ENCODE peak calls at places on chromosomes 5 and 9, in six cellular contexts. B is mammary epithelial cell, T is SK-N-MC, S is MM.1S, M is astrocyte, X is fibroblast of lung. U is an unnamed sample.

GRCh38 chr5:158174918-158175663 is 316.1 kb upstream of the CLINT1 start:
- DNase-seq in B (peak; percentile 23), T (peak; percentile 47), S (peak; percentile 68), M (peak; percentile 29), X (peak; percentile 78), U (peak; percentile 90)

GRCh38 chr5:115209279-115209678 is 39.6 kb upstream of the TRIM36 start:
- DNase-seq in B (no peak), T (no peak), S (peak; percentile 96), M (peak; percentile 39), X (peak; percentile 50), U (no peak)

GRCh38 chr5:43171926-43172325 is 20.1 kb upstream of the NIM1K start:
- DNase-seq in B (no peak), T (no peak), S (no peak), M (no peak), X (no peak), U (no peak)

GRCh38 chr9:126861707-126862460 is 1.4 kb downstream of the ZBTB34 start:
- DNase-seq in B (peak; percentile 20), T (peak; percentile 22), S (no peak), M (no peak), X (peak; percentile 81), U (peak; percentile 10)

GRCh38 chr5:126052120-126052519 is 371.1 kb upstream of the GRAMD2B start:
- DNase-seq in B (no peak), T (no peak), S (no peak), M (no peak), X (peak; percentile 24), U (no peak)

GRCh38 chr9:109264865-109265532 is 55.9 kb downstream of the EPB41L4B start:
- DNase-seq in B (no peak), T (no peak), S (no peak), M (no peak), X (no peak), U (peak; percentile 47)

GRCh38 chr9:129414377-129415021 is 206.4 kb downstream of the C9orf50 start:
- DNase-seq in B (peak; percentile 7), T (no peak), S (no peak), M (peak; percentile 23), X (peak; percentile 61), U (no peak)

GRCh38 chr9:138025417-138025816 is 147.8 kb downstream of the CACNA1B start:
- DNase-seq in B (no peak), T (no peak), S (no peak), M (no peak), X (no peak), U (no peak)

GRCh38 chr9:1759901-1760300 is 255.2 kb upstream of the SMARCA2 start:
- DNase-seq in B (peak; percentile 12), T (no peak), S (peak; percentile 27), M (no peak), X (no peak), U (peak; percentile 16)

GRCh38 chr5:107284822-107285510 is 385.8 kb downstream of the EFNA5 start:
- DNase-seq in B (peak; percentile 98), T (no peak), S (no peak), M (peak; percentile 86), X (no peak), U (peak; percentile 85)

GRCh38 chr9:121225240-121225639 is 23.6 kb upstream of the RAB14 start:
- DNase-seq in B (no peak), T (no peak), S (no peak), M (no peak), X (no peak), U (no peak)

GRCh38 chr9:96136992-96137665 is 164.8 kb downstream of the HSD17B3 start:
- DNase-seq in B (no peak), T (no peak), S (peak; percentile 92), M (peak; percentile 41), X (peak; percentile 91), U (no peak)

GRCh38 chr9:127966416-127967150 is 14.2 kb downstream of the EEIG1 start:
- DNase-seq in B (no peak), T (no peak), S (no peak), M (no peak), X (no peak), U (no peak)

GRCh38 chr9:131095666-131096489 is 453 bp upstream of the AIF1L start:
- DNase-seq in B (no peak), T (no peak), S (no peak), M (no peak), X (no peak), U (peak; percentile 34)

GRCh38 chr9:32884482-32884881 is 101.1 kb downstream of the TMEM215 start:
- DNase-seq in B (no peak), T (no peak), S (no peak), M (no peak), X (no peak), U (no peak)

GRCh38 chr9:87792831-87793288 is 66.9 kb downstream of the CTSL start:
- DNase-seq in B (peak; percentile 55), T (no peak), S (peak; percentile 77), M (peak; percentile 65), X (peak; percentile 94), U (peak; percentile 48)

DNA sequence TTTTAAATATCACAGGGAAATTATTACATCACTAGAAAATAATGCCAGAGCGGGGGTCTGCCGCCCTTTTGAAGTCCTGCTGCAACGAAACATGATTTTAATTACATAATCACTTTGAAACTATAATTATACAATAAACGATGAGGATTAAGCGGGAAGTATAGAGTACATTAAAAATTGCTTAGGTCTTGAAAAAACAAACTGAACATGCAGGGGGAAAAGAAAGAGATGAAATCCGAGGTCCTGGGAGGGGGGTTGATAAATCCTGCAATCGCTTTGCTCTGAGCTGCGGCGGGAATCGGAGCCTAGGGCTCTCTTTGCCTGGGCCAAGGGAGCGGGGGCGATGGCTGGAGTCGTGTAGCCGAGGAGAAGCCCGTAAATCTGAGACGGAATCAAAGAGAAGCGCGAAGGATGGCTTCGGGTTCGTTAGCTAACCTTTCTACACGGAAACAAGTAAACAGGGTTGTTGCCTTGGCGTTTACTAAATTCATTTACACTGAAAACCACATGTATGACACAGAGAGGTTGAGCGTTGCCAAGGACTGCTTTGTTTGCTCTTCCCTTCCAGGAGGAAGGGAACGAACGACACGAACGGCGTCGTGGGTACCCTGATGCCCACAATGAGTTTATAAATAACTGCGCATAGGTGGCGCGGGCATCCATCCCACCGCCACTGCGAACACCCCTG is 127.7 kb downstream of the TMEM174 start:
- DNase-seq in B (no peak), T (no peak), S (no peak), M (no peak), X (peak; percentile 43), U (peak; percentile 57)
- TF ChIP-seq EZH2 in B (peak; percentile 83), T (no peak), S (no peak), M (peak; percentile 45), X (peak; percentile 81), U (no peak)

GRCh38 chr9:124779368-124780059 is 2.6 kb downstream of the OLFML2A start:
- DNase-seq in B (peak; percentile 90), T (no peak), S (no peak), M (peak; percentile 96), X (peak; percentile 96), U (peak; percentile 88)
- H3K27ac ChIP-seq in B (no peak overlapping the region), T (peak overlapping the region; percentile 73), S (no peak overlapping the region), M (peak overlapping the region; percentile 36), X (peak overlapping the region; percentile 41), U (peak overlapping the region; percentile 37)

GRCh38 chr5:134114886-134115805 is 665 bp downstream of the TCF7 start:
- DNase-seq in B (no peak), T (no peak), S (peak; percentile 9), M (no peak), X (no peak), U (no peak)

GRCh38 chr5:134112726-134113571 is 1.5 kb upstream of the TCF7 start:
- DNase-seq in B (no peak), T (no peak), S (no peak), M (no peak), X (no peak), U (no peak)

GRCh38 chr5:134113572-134113907 is 941 bp upstream of the TCF7 start:
- DNase-seq in B (no peak), T (no peak), S (no peak), M (no peak), X (no peak), U (no peak)

GRCh38 chr5:134115806-134116175 is 1.3 kb downstream of the TCF7 start:
- DNase-seq in B (no peak), T (no peak), S (no peak), M (no peak), X (no peak), U (no peak)

GRCh38 chr5:134113908-134114875 is at the start of gene TCF7:
- DNase-seq in B (peak; percentile 82), T (peak; percentile 8), S (peak; percentile 76), M (peak; percentile 59), X (peak; percentile 75), U (peak; percentile 75)
- TF ChIP-seq EZH2 in B (no peak), T (no peak), S (no peak), M (no peak), X (no peak), U (no peak)

DNA sequence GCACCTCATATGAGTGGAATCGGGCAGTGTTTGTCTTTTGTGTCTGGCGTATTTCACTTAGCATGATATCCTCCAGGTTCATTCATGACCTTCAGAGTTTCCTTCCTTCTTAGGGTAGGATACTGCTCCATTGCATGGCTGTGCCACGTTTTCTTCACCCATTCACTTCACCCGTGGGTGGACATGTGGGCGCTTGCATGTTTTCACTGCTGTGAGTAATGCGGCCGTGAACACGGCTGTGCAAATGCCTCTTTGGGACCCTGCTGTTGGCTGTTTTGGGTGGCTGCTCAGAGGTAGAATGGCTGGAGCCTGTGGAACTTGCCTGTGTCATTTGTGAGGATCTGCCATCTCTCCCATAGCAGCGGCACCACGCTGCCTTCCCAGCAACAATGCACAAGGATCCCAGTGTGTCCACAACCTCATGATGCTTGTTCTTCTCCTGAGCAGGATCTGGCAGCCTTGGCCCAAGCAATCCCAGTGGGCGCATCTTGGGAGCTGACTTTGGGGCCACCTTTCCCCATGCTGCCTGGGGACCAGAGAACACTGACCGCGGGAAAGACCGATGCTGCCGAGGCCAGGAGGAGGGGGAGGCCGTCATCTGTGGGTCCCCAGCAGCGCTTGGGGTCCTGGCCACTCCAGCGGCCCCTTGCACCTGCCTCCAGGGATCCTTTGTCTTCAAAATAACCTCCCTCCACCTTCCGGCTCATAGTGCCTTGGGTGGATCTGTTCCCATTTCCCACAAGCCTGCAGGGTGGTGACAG is 2.3 kb upstream of the SCGB3A1 start:
- DNase-seq in B (no peak), T (no peak), S (no peak), M (no peak), X (no peak), U (no peak)
- H3K27ac ChIP-seq in B (no peak overlapping the region), T (no peak overlapping the region), S (no peak overlapping the region), M (no peak overlapping the region), X (no peak overlapping the region), U (no peak overlapping the region)

DNA sequence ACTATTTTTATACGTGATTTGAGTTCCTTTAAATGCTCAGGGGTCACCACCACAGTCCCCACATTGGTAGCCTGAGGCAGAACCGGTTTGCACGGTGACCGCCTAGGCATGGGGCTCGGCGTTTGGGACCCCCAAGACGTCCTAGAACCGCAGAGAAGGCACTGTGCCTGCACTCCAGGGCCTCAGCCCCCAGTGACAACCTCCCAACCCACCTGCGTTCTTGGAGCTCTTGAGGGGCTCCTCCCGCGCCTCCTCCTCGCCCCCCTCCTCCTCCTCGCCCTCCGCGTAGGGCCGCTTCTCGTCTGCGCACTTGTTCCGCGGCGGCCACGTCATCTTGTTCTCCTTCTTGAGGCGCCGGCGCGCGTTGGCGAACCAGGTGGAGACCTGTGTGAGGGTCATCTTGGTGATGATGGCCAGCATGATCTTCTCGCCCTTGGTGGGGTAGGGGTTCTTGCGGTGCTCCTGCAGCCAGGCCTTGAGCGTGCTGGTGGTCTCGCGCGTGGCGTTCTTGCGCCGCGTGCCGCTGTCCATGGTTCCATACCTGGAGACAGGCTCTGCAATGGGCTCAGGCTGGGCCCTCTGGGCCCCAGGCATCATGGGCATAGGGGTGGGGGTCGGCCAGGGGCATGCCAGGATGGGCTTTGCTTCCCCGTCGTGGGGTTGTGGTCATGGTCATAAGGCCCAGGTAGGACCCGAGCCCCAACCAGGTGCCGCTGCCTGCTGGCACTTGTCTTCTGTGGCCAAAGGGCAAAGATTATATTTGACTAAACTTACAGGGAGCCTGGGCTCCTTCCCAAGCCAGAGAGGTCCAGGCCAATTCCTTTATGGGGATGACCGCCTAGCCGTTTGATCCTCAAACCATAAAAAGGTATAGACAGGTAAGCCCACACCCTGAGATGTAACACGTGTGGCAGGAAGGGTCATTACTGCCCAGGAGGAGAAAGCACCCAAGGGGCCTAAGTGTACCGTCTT is 3.1 kb downstream of the IRX4 start:
- DNase-seq in B (no peak), T (no peak), S (no peak), M (no peak), X (no peak), U (no peak)
- TF ChIP-seq EZH2 in B (no peak), T (no peak), S (no peak), M (peak; percentile 31), X (peak; percentile 52), U (no peak)

U was measured in PC-3.